ENCODE peak calls at places on chromosomes 7 and 10, in five cellular contexts. C, Y, W, O and N are unnamed samples.

GRCh38 chr7:120941064-120941463 is 9.5 kb upstream of the ING3 start:
- DNase-seq in C (no peak), Y (no peak), W (no peak), O (no peak), N (no peak)

GRCh38 chr10:30048768-30049507 is 10.4 kb downstream of the JCAD start:
- DNase-seq in C (no peak), Y (no peak), W (no peak), O (no peak), N (no peak)

GRCh38 chr7:80498481-80499349 is 13.1 kb downstream of the GNAT3 start:
- DNase-seq in C (no peak), Y (no peak), W (no peak), O (no peak), N (no peak)

GRCh38 chr7:92785923-92786322 is 50.5 kb downstream of the CDK6 start:
- DNase-seq in C (no peak), Y (no peak), W (no peak), O (no peak), N (no peak)

GRCh38 chr7:35593896-35594295 is 101.0 kb downstream of the HERPUD2 start:
- DNase-seq in C (no peak), Y (peak), W (no peak), O (no peak), N (no peak)

GRCh38 chr7:104650991-104651680 is 322.7 kb downstream of the LHFPL3 start:
- DNase-seq in C (peak), Y (no peak), W (no peak), O (peak), N (no peak)

GRCh38 chr10:97843296-97843671 is 6.4 kb upstream of the GOLGA7B start:
- DNase-seq in C (no peak), Y (no peak), W (no peak), O (no peak), N (no peak)

GRCh38 chr7:141301544-141301943 is 227.7 kb downstream of the TMEM178B start:
- DNase-seq in C (no peak), Y (no peak), W (no peak), O (no peak), N (no peak)

GRCh38 chr7:31084226-31084625 is 32.1 kb downstream of the ADCYAP1R1 start:
- DNase-seq in C (no peak), Y (no peak), W (no peak), O (no peak), N (peak)

GRCh38 chr7:37089972-37090371 is 358.7 kb downstream of the ELMO1 start:
- DNase-seq in C (no peak), Y (no peak), W (no peak), O (no peak), N (no peak)

GRCh38 chr7:81299272-81299671 is 380.4 kb upstream of the SEMA3C start:
- DNase-seq in C (no peak), Y (no peak), W (peak), O (no peak), N (no peak)

GRCh38 chr7:27784399-27785053 is 44.6 kb downstream of the TAX1BP1 start:
- DNase-seq in C (no peak), Y (no peak), W (no peak), O (peak), N (no peak)

GRCh38 chr10:105253843-105254242 is 612.8 kb downstream of the SORCS3 start:
- DNase-seq in C (no peak), Y (no peak), W (no peak), O (no peak), N (no peak)

GRCh38 chr10:125407000-125407502 is 246.7 kb upstream of the CTBP2 start:
- DNase-seq in C (peak), Y (no peak), W (no peak), O (peak), N (no peak)

GRCh38 chr10:104780165-104780564 is 139.1 kb downstream of the SORCS3 start:
- DNase-seq in C (no peak), Y (no peak), W (no peak), O (no peak), N (no peak)

GRCh38 chr7:20310963-20311742 is 19.5 kb upstream of the ITGB8 start:
- DNase-seq in C (no peak), Y (no peak), W (no peak), O (no peak), N (no peak)

GRCh38 chr7:70460066-70460465 is 671.9 kb upstream of the GALNT17 start:
- DNase-seq in C (no peak), Y (no peak), W (no peak), O (no peak), N (no peak)

DNA sequence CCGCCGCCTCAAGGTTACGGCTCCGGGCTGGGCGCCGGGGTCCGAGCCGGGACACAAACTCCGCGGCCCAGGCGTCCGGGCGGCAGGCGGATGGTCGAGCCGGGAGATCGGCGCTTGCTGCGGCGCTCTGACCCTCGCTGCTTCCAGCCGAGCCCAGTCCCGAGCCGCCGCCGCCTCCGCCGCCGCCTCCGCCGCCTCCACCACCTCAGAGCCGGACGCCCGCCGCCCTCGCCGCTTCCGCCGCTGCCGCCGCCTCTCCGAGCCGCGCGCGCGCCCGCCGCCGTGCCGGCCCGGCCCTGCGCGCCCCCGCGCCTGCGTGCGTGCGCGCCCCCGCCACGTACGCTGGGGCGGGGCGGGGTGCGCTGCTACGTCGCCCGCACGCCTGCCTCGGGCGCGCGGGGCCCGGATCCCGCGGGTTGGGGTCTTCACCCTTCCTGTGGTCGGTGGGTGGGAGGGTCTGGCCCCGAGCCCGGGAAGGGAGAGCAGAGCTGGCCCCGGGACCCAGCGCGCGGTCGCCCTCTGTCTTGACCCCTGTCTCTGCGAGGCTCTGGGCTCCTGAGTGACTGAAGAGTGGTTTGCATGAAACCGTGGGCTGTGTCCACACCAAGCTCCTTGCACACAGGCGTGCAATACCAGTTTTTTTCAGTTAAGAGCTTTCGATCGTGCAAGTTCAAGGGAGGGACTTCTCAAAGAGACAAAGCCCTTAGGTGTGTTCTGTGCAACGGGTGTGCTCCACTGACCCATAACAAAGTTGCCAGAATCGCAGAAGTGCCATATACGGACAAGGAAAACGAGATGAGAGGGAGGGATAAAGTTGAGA is at the start of gene SMURF1:
- DNase-seq in C (peak), Y (no peak), W (peak), O (peak), N (peak)
- TF ChIP-seq CTCF in C (no peak), Y (no peak), W (no peak), O (peak), N (no peak)

GRCh38 chr10:24723386-24723787 is 300 bp downstream of the ARHGAP21 start:
- DNase-seq in C (no peak), Y (no peak), W (no peak), O (peak), N (no peak)
- H3K4me3 ChIP-seq in C (peak), Y (peak), W (peak), O (no peak), N (peak)

DNA sequence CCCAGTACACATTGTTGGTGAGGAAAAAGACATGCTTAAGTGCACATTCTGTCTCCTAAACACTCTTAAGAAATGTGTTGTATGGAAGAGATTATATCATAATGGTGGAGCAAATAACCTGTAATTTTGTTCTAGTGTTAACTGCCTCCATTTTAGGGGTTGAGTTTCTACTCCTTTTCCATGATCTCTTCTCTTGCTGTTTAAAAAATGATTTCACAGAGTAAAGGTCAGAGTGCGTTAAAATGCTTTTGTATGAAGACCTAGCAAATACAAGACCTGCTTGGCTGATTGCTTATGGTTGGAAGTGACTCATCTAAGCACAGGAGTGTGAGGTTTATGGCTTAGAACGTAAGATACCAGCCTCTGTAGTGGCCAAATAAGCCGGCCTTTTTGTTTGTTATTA is 123.6 kb downstream of the LRRC4 start:
- DNase-seq in C (no peak), Y (no peak), W (no peak), O (no peak), N (no peak)
- H3K27ac ChIP-seq in C (no peak), Y (no peak), W (no peak), O (no peak), N (no peak)

GRCh38 chr7:50226139-50226538 is 78.4 kb upstream of the IKZF1 start:
- DNase-seq in C (no peak), Y (no peak), W (no peak), O (no peak), N (no peak)

GRCh38 chr7:50226669-50227068 is 77.8 kb upstream of the IKZF1 start:
- DNase-seq in C (no peak), Y (no peak), W (no peak), O (no peak), N (no peak)

GRCh38 chr7:50227623-50228618 is 76.6 kb upstream of the IKZF1 start:
- DNase-seq in C (no peak), Y (no peak), W (no peak), O (no peak), N (no peak)

DNA sequence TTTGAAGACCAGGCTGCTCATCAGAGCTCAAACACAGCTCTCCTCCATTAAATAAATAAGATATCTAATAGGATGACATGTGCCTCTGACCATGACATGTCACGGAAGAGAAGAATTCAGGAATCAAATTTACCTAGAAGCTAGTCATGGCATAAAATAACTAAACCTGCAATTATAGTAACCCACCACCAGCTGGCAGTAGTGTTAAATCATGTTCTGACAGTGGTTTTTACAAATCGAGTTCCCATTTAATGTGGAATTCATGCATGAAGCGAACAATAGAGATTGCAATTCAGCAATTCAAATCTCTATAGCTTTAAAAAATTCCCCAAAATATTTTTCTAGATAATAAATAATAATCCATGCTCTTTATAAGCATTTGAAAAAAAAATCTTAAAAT is 74.6 kb upstream of the IKZF1 start:
- DNase-seq in C (no peak), Y (no peak), W (no peak), O (no peak), N (no peak)
- TF ChIP-seq CTCF in C (no peak), Y (peak), W (no peak), O (no peak), N (peak)

DNA sequence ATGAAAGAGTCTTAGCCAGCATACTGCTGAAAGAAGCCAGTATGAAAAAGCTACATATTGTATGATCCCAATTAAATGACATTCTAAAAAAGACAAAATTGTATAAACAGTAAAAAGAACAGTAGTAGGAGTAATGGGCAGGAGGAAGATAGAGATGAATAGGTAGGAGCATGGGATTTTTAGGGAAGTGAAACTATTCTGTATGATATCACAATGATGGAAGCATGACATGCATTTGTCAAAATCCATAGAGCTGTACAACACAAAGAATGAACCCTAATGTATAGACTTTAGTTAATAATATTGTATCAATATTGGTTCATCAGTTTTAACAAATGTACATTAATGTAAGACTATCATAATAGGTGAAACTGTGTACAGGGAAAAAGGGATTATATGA is 147.9 kb downstream of the IMMP2L start:
- DNase-seq in C (no peak), Y (no peak), W (no peak), O (no peak), N (no peak)
- H3K4me3 ChIP-seq in C (no peak), Y (peak), W (no peak), O (no peak), N (no peak)

GRCh38 chr10:84367256-84367655 is 38.9 kb downstream of the CCSER2 start:
- DNase-seq in C (no peak), Y (no peak), W (no peak), O (no peak), N (no peak)
- H3K27ac ChIP-seq in C (no peak), Y (no peak), W (no peak), O (no peak), N (no peak)